ENCODE peak calls at places on chromosome 20, in four cellular contexts. H is transverse colon, K is mucosa of descending colon, T is heart left ventricle. B is an unnamed sample.

GRCh38 chr20:49276895-49277785 is 717 bp downstream of the ZNFX1 start:
- DNase-seq in H (peak; percentile 49), K (no peak), T (peak; percentile 70), B (peak; percentile 34)

GRCh38 chr20:61146006-61146405 is 106.1 kb upstream of the CDH4 start:
- DNase-seq in H (no peak), K (no peak), T (no peak), B (no peak)

GRCh38 chr20:11626551-11626950 is 291.1 kb upstream of the BTBD3 start:
- DNase-seq in T (no peak), K (no peak), H (no peak), B (no peak)

GRCh38 chr20:37392441-37393195 is 46.7 kb downstream of the SRC start:
- DNase-seq in T (peak; percentile 37), K (no peak), H (no peak), B (no peak)

GRCh38 chr20:58864346-58864745 is 11.8 kb downstream of the GNAS start:
- DNase-seq in K (no peak), T (no peak), H (no peak), B (no peak)

GRCh38 chr20:48025661-48026060 is 240.4 kb upstream of the SULF2 start:
- DNase-seq in H (no peak), T (no peak), K (no peak), B (no peak)

GRCh38 chr20:8855315-8855714 is 213.6 kb upstream of the PLCB4 start:
- DNase-seq in K (no peak), H (no peak), T (no peak), B (no peak)

GRCh38 chr20:14780508-14780907 is 443.1 kb upstream of the FLRT3 start:
- DNase-seq in T (no peak), K (no peak), H (no peak), B (no peak)

GRCh38 chr20:9353916-9354276 is 160.5 kb upstream of the LAMP5 start:
- DNase-seq in T (no peak), H (no peak), K (no peak), B (no peak)

GRCh38 chr20:58659841-58660240 is 8.8 kb downstream of the STX16 start:
- DNase-seq in K (no peak), T (no peak), H (no peak), B (no peak)

GRCh38 chr20:8997720-8998119 is 71.2 kb upstream of the PLCB4 start:
- DNase-seq in K (no peak), H (no peak), T (no peak), B (no peak)

GRCh38 chr20:36575066-36575743 is 1.8 kb downstream of the TGIF2 start:
- DNase-seq in K (peak; percentile 52), T (peak; percentile 68), H (peak; percentile 53), B (peak; percentile 36)

GRCh38 chr20:63705232-63706026 is 2.3 kb downstream of the ARFRP1 start:
- DNase-seq in T (no peak), K (no peak), H (no peak), B (no peak)

GRCh38 chr20:13865825-13866351 is 81.1 kb downstream of the NDUFAF5 start:
- DNase-seq in K (no peak), H (no peak), T (no peak), B (no peak)

GRCh38 chr20:45965169-45966002 is 6.6 kb downstream of the ZNF335 start:
- DNase-seq in H (no peak), K (no peak), T (peak; percentile 37), B (no peak)

GRCh38 chr20:57435498-57436222 is 44.5 kb downstream of the RBM38 start:
- DNase-seq in T (no peak), H (peak; percentile 74), K (peak; percentile 79), B (peak; percentile 82)

GRCh38 chr20:31685853-31686641 is 36.6 kb downstream of the BCL2L1 start:
- DNase-seq in H (no peak), T (no peak), K (no peak), B (no peak)
- TF ChIP-seq CTCF in H (no peak), T (no peak), K (no peak), B (no peak)

GRCh38 chr20:4812641-4813075 is 90.9 kb downstream of the PRND start:
- DNase-seq in H (peak; percentile 56), K (no peak), T (no peak), B (no peak)

GRCh38 chr20:4813076-4813838 is 91.5 kb downstream of the PRND start:
- DNase-seq in H (peak; percentile 55), T (no peak), K (peak; percentile 50), B (no peak)

GRCh38 chr20:4813839-4814695 is 92.4 kb downstream of the PRND start:
- DNase-seq in H (peak; percentile 43), T (no peak), K (no peak), B (no peak)

GRCh38 chr20:4815618-4816017 is 93.9 kb downstream of the PRND start:
- DNase-seq in H (no peak), T (no peak), K (no peak), B (no peak)

DNA sequence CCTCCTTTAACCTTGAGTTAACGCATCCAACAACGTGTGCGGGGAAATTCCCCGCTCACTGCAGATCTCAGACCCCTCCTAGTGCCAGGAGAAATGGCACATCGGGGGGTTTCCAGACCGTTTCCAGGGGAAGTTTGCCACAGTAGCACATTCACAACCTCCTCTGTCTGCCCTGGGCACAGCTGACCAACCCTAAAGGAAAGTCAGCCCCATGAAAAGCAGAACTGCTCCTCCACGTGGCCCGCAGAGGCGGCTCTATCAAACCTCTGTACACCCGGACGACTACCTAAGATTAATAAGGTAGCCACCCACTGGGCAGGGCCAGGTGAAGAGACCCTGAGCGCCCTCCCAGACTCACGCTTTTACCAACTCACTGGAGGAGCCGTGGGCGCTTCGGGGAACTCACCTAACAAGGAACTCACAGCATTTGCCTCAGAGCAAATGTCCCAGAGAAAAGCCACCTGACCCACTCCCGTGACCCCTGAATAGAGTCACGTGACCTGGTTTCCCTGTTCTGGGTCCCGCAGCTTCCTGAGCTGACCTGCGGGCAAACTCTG is 93.1 kb downstream of the PRND start:
- DNase-seq in H (peak; percentile 64), K (peak; percentile 53), T (no peak), B (no peak)
- TF ChIP-seq CTCF in H (no peak), K (no peak), T (no peak), B (no peak)

DNA sequence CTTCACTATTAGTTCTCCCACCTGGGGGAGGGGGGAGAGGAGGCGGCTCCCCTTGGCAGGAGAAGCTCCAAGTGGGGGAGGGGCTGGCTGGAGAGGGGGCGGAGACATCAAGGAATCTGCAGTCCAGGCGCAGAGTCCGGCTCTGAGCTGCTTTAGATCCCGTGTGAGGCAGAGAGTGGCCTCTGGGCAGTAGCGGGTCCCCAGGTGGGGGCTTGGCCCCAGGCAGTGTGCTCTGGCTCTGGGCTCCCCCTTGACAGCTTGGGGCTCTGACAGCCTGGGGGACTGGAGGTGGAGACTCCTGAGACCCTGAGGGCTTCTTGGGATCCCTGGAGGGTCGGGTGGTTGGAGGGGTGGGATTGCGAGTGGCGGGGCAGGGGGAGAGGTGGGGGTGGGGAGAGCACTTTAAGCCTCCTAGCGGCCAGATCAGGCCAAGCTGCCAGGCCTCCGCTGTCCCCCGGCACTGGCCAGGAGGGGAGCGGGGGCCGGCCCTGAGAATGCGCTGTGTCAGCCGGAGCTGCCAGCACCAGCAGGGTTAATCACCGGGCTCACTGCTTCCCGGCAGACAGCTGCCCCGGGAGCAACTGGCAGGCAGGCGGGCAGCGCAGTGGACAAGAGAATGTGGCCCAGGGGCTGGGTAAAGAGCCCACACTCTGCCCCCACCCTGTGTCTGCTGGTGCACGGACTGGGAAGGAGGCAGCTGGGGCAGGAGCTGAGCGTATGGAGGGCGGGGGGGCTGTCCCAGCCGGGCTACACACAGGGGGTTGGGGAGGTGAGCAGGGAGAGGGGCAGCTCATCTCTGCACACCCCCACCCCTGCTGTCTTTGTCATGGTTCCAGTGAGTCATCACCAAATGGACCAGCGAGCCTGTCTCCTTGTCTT is 1.8 kb upstream of the LAMA5 start:
- DNase-seq in T (peak; percentile 70), K (no peak), H (peak; percentile 59), B (peak; percentile 72)
- TF ChIP-seq CTCF in T (peak; percentile 27), K (peak; percentile 14), H (peak; percentile 46), B (no peak)

GRCh38 chr20:23773127-23773526 is 22.4 kb upstream of the CST1 start:
- DNase-seq in T (no peak), K (no peak), H (no peak), B (no peak)
- TF ChIP-seq CTCF in T (no peak), K (no peak), H (no peak), B (no peak)

DNA sequence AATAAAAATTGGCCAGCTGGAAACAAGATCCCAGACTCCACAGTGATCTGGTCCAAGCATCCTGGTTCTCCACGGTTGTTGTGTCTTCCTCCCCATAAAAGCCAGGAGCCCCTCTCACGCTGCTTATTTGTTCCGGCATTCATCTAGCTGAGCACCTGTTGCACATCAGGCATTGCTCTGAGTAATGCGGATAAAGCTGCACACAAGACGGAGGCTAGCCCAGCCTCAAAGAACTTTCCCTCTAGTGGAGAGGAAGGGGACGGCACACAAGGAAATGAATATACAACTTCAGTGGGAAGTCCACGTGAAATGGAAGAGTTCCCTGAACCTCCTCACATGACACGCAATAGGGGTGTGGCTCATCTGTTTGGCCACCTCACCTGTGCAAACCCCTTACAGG is 30.3 kb upstream of the NXT1 start:
- DNase-seq in H (no peak), T (no peak), K (no peak), B (no peak)
- TF ChIP-seq CTCF in H (peak; percentile 33), T (peak; percentile 20), K (no peak), B (no peak)

GRCh38 chr20:2521369-2522305 is 12.9 kb upstream of the ZNF343 start:
- DNase-seq in K (peak; percentile 48), T (no peak), H (peak; percentile 41), B (no peak)
- TF ChIP-seq CTCF in K (peak; percentile 80), T (peak; percentile 77), H (peak; percentile 84), B (peak; percentile 63)

GRCh38 chr20:2093200-2093781 is 8.3 kb upstream of the STK35 start:
- DNase-seq in H (peak; percentile 21), K (peak; percentile 39), T (no peak), B (no peak)
- TF ChIP-seq CTCF in H (peak; percentile 42), K (no peak), T (peak; percentile 18), B (no peak)

DNA sequence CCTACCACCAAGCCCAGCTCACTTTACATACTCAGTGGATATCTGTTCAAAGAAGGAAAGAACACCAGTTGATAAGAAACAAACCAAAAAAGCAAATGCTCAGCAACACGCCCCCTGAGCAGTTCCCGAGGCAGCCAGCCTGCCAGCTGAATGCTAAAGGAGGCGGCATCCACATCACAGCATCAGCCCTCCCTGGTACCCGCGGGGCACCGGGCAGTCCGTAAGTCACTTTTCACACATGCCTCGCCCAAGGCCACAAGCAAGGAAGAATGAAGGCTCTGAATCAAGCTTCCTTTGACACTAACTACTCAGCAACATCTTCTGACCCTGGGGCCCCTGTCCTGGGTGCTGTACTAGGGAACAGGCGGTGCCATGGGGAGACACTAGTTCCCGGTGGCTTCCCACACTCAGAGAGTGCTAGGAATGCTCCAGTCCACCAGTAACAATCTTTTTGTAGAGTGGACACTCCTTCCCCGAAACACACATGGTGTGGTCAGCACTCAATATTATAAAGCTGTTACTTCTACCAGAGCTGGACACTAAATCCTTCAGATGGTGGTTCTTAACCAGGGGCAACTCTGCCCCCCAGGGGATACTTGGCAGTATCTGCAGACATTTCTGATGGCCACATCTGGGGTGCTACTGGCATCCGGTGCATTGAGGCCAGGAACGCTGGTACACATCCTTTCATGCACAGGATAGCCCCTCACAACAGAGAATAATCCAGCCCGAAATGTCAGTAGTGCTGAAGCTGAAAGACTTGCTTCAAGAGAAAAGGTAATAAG is 124.6 kb downstream of the NFATC2 start:
- DNase-seq in T (peak; percentile 46), H (no peak), K (no peak), B (no peak)
- TF ChIP-seq CTCF in T (no peak), H (no peak), K (no peak), B (no peak)

GRCh38 chr20:40689943-40690835 is 1.2 kb upstream of the MAFB start:
- DNase-seq in T (peak; percentile 95), K (peak; percentile 91), H (peak; percentile 83), B (peak; percentile 92)
- TF ChIP-seq CTCF in T (peak; percentile 96), K (peak; percentile 76), H (peak; percentile 91), B (peak; percentile 85)

B was measured in lung.